ENCODE peak calls at places on chromosomes 2 and 18, in ten cellular contexts. R is trophoblast cell, C is mammary epithelial cell, D is SJCRH30, M is left ventricle myocardium inferior, P is pancreas, Q is breast epithelium, B is mesenchymal stem cell, L is fibroblast of lung, J is aorta. Y is an unnamed sample. For H3K36me3 and H3K9me3, the result is how much of the 10 kb centered on the place peaks cover.

GRCh38 chr18:40917096-40917495 is 1037.9 kb upstream of the PIK3C3 start:
- DNase-seq in R (no peak), C (peak), D (no peak), M (no peak), P (no peak), Q (no peak), B (peak), L (peak), J (no peak), Y (no peak)

GRCh38 chr2:62325398-62325797 is 129.5 kb downstream of the B3GNT2 start:
- DNase-seq in R (no peak), C (no peak), D (no peak), M (no peak), P (no peak), Q (no peak), B (no peak), L (no peak), J (no peak), Y (no peak)

GRCh38 chr2:118202707-118203303 is 114.5 kb downstream of the INSIG2 start:
- DNase-seq in R (peak), C (peak), D (peak), M (no peak), P (no peak), Q (no peak), B (peak), L (peak), J (no peak), Y (peak)

GRCh38 chr2:80496770-80497169 is 192.2 kb upstream of the LRRTM1 start:
- DNase-seq in R (no peak), C (peak), D (no peak), M (no peak), P (no peak), Q (no peak), B (peak), L (peak), J (no peak), Y (no peak)

GRCh38 chr2:20365249-20365817 is 14.7 kb upstream of the PUM2 start:
- DNase-seq in R (peak), C (peak), D (no peak), M (no peak), P (no peak), Q (no peak), B (peak), L (peak), J (no peak), Y (no peak)

GRCh38 chr2:239735131-239735828 is 289.9 kb downstream of the NDUFA10 start:
- DNase-seq in R (no peak), C (no peak), D (no peak), M (no peak), P (no peak), Q (no peak), B (no peak), L (no peak), J (peak), Y (peak)

GRCh38 chr18:36386150-36386920 is 88.8 kb downstream of the FHOD3 start:
- DNase-seq in R (no peak), C (peak), D (no peak), M (no peak), P (no peak), Q (no peak), B (no peak), L (no peak), J (no peak), Y (no peak)

GRCh38 chr18:35311506-35311905 is 21.5 kb upstream of the ZSCAN30 start:
- DNase-seq in R (no peak), C (peak), D (no peak), M (no peak), P (no peak), Q (no peak), B (no peak), L (peak), J (no peak), Y (no peak)

GRCh38 chr2:120769076-120769786 is 33.6 kb downstream of the GLI2 start:
- DNase-seq in R (no peak), C (no peak), D (no peak), M (peak), P (peak), Q (no peak), B (no peak), L (no peak), J (peak), Y (no peak)

GRCh38 chr2:226526731-226527130 is 272.9 kb downstream of the IRS1 start:
- DNase-seq in R (no peak), C (no peak), D (no peak), M (no peak), P (no peak), Q (no peak), B (peak), L (no peak), J (no peak), Y (no peak)

GRCh38 chr2:223260681-223261080 is 208.7 kb downstream of the KCNE4 start:
- DNase-seq in R (no peak), C (peak), D (no peak), M (no peak), P (no peak), Q (no peak), B (peak), L (peak), J (no peak), Y (peak)

GRCh38 chr18:63832470-63832869 is 55.0 kb upstream of the SERPINB2 start:
- DNase-seq in R (no peak), C (peak), D (no peak), M (no peak), P (no peak), Q (no peak), B (no peak), L (peak), J (no peak), Y (no peak)

GRCh38 chr18:8424917-8425725 is 184.1 kb upstream of the RAB12 start:
- DNase-seq in R (peak), C (peak), D (peak), M (no peak), P (no peak), Q (no peak), B (peak), L (peak), J (no peak), Y (peak)

GRCh38 chr18:8794133-8794986 is 89.0 kb downstream of the MTCL1 start:
- DNase-seq in R (no peak), C (peak), D (no peak), M (no peak), P (no peak), Q (no peak), B (no peak), L (peak), J (no peak), Y (no peak)

GRCh38 chr2:9909106-9909505 is 42.4 kb upstream of the GRHL1 start:
- DNase-seq in R (no peak), C (peak), D (no peak), M (no peak), P (no peak), Q (no peak), B (peak), L (peak), J (no peak), Y (no peak)

GRCh38 chr18:47601608-47602272 is 328.7 kb downstream of the SMAD2 start:
- DNase-seq in R (no peak), C (no peak), D (no peak), M (no peak), P (no peak), Q (no peak), B (no peak), L (no peak), J (no peak), Y (no peak)

GRCh38 chr2:85199692-85200091 is 66.5 kb downstream of the TCF7L1 start:
- DNase-seq in R (no peak), C (no peak), D (no peak), M (no peak), P (no peak), Q (no peak), B (no peak), L (no peak), J (no peak), Y (no peak)

GRCh38 chr2:68809324-68810240 is 61.6 kb downstream of the BMP10 start:
- DNase-seq in R (peak), C (peak), D (no peak), M (no peak), P (no peak), Q (peak), B (no peak), L (no peak), J (no peak), Y (no peak)

GRCh38 chr2:68403199-68403644 is 38.1 kb downstream of the PLEK start:
- DNase-seq in R (no peak), C (no peak), D (peak), M (no peak), P (no peak), Q (no peak), B (no peak), L (no peak), J (no peak), Y (no peak)

GRCh38 chr2:134253804-134254203 is at the start of gene MGAT5:
- DNase-seq in R (no peak), C (no peak), D (no peak), M (no peak), P (peak), Q (no peak), B (no peak), L (no peak), J (no peak), Y (no peak)

GRCh38 chr18:47054369-47054768 is 18.9 kb upstream of the ELOA2 start:
- DNase-seq in R (no peak), C (no peak), D (no peak), M (no peak), P (no peak), Q (no peak), B (no peak), L (no peak), J (no peak), Y (no peak)

GRCh38 chr2:54038835-54039234 is 68.0 kb upstream of the PSME4 start:
- DNase-seq in R (no peak), C (peak), D (no peak), M (no peak), P (no peak), Q (no peak), B (peak), L (peak), J (no peak), Y (no peak)

GRCh38 chr2:216918088-216918680 is 58.3 kb upstream of the TNP1 start:
- DNase-seq in R (no peak), C (peak), D (no peak), M (peak), P (no peak), Q (no peak), B (peak), L (peak), J (no peak), Y (no peak)

GRCh38 chr18:74508366-74508765 is 12.2 kb downstream of the CNDP2 start:
- DNase-seq in R (no peak), C (no peak), D (no peak), M (no peak), P (no peak), Q (no peak), B (no peak), L (no peak), J (no peak), Y (no peak)
- H3K36me3 ChIP-seq in R (half or more), C (under half), D (under half), M (half or more), P (under half), Q (under half), B (half or more), L (under half), J (under half), Y (under half)

DNA sequence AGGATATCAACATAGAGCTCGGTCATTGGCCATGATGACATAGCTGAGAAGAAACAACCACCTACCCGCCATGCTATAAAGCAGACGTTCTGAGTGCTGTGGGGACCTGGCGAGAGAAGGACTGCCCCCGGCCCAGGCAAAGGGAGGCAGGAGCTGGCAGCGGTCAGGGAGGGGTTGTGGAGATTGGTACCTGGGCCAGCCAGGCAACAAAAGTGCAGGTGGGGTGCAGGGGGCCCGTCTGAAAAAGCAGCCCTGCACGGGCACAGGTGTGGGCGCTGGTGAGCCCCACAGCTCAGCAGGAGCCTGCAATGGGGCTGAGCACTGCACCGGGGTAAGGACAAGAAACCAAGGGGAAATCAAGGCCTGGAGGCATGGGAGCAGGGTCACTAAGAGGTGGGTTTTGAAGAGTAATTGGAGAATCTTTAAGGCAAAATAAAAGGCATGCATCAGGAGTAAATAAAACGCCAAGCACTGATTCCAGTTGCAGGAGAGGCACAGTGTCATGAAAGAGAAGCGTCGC is 464.0 kb downstream of the EIPR1 start:
- DNase-seq in R (no peak), C (no peak), D (no peak), M (no peak), P (no peak), Q (no peak), B (no peak), L (no peak), J (no peak), Y (no peak)
- H3K9me3 ChIP-seq in R (under half), C (under half), D (under half), M (under half), P (under half), Q (under half), B (under half), L (under half), J (under half), Y (under half)

GRCh38 chr18:59461171-59461570 is 102.1 kb upstream of the LMAN1 start:
- DNase-seq in R (no peak), C (no peak), D (no peak), M (no peak), P (no peak), Q (no peak), B (no peak), L (no peak), J (no peak), Y (no peak)
- H3K36me3 ChIP-seq in R (under half), C (under half), D (under half), M (under half), P (under half), Q (under half), B (under half), L (under half), J (under half), Y (under half)

GRCh38 chr2:98099939-98100743 is 13.2 kb downstream of the VWA3B start:
- DNase-seq in R (no peak), C (no peak), D (no peak), M (no peak), P (no peak), Q (no peak), B (no peak), L (peak), J (no peak), Y (no peak)
- H3K9me3 ChIP-seq in R (under half), C (under half), D (under half), M (half or more), P (under half), Q (under half), B (under half), L (under half), J (under half), Y (under half)

GRCh38 chr2:43989549-43989948 is 6.2 kb downstream of the LRPPRC start:
- DNase-seq in R (no peak), C (no peak), D (no peak), M (no peak), P (no peak), Q (no peak), B (no peak), L (no peak), J (no peak), Y (no peak)
- H3K36me3 ChIP-seq in R (under half), C (under half), D (half or more), M (under half), P (under half), Q (under half), B (under half), L (under half), J (under half), Y (under half)

GRCh38 chr2:89780318-89780717 is 1088.8 kb downstream of the RPIA start:
- DNase-seq in R (no peak), C (no peak), D (no peak), M (no peak), P (no peak), Q (no peak), B (no peak), L (no peak), J (no peak), Y (no peak)

GRCh38 chr2:89775885-89776284 is 1084.4 kb downstream of the RPIA start:
- DNase-seq in R (no peak), C (no peak), D (no peak), M (no peak), P (no peak), Q (no peak), B (no peak), L (no peak), J (no peak), Y (no peak)
- H3K9me3 ChIP-seq in R (under half), C (half or more), D (under half), M (half or more), P (under half), Q (half or more), B (half or more), L (under half), J (under half), Y (half or more)

GRCh38 chr2:128137094-128137616 is 46.2 kb downstream of the UGGT1 start:
- DNase-seq in R (no peak), C (no peak), D (no peak), M (no peak), P (no peak), Q (no peak), B (no peak), L (no peak), J (no peak), Y (no peak)
- H3K36me3 ChIP-seq in R (under half), C (half or more), D (under half), M (half or more), P (under half), Q (under half), B (under half), L (under half), J (under half), Y (half or more)